ENCODE peak calls at places on chromosomes 7 and 10, in five cellular contexts. One of them, this sample, is unnamed.

GRCh38 chr10:72753760-72754231 is 61.9 kb downstream of the MCU start:
- DNase-seq in stomach: no peak
- DNase-seq in lower lobe of right lung: no peak
- DNase-seq in progenitor cell of endocrine pancreas: no peak
- DNase-seq in fibroblast of pulmonary artery: no peak
- DNase-seq in this sample: no peak

GRCh38 chr7:27697861-27698430 is 35.3 kb upstream of the HIBADH start:
- DNase-seq in stomach: peak; percentile 59
- DNase-seq in lower lobe of right lung: peak; percentile 72
- DNase-seq in progenitor cell of endocrine pancreas: no peak
- DNase-seq in fibroblast of pulmonary artery: no peak
- DNase-seq in this sample: no peak

GRCh38 chr10:44281662-44282061 is 103.2 kb downstream of the CXCL12 start:
- DNase-seq in stomach: no peak
- DNase-seq in lower lobe of right lung: no peak
- DNase-seq in progenitor cell of endocrine pancreas: no peak
- DNase-seq in fibroblast of pulmonary artery: no peak
- DNase-seq in this sample: no peak

GRCh38 chr7:158060216-158060615 is 527.4 kb downstream of the PTPRN2 start:
- DNase-seq in stomach: no peak
- DNase-seq in lower lobe of right lung: no peak
- DNase-seq in progenitor cell of endocrine pancreas: no peak
- DNase-seq in fibroblast of pulmonary artery: no peak
- DNase-seq in this sample: no peak

GRCh38 chr10:91880310-91880709 is 29.0 kb downstream of the FGFBP3 start:
- DNase-seq in stomach: no peak
- DNase-seq in lower lobe of right lung: no peak
- DNase-seq in progenitor cell of endocrine pancreas: no peak
- DNase-seq in fibroblast of pulmonary artery: no peak
- DNase-seq in this sample: peak; percentile 69

GRCh38 chr7:137804819-137805218 is 42.0 kb downstream of the DGKI start:
- DNase-seq in stomach: no peak
- DNase-seq in lower lobe of right lung: no peak
- DNase-seq in progenitor cell of endocrine pancreas: no peak
- DNase-seq in fibroblast of pulmonary artery: no peak
- DNase-seq in this sample: no peak

GRCh38 chr7:32179567-32179966 is 109.4 kb upstream of the PDE1C start:
- DNase-seq in stomach: no peak
- DNase-seq in lower lobe of right lung: no peak
- DNase-seq in progenitor cell of endocrine pancreas: no peak
- DNase-seq in fibroblast of pulmonary artery: peak; percentile 20
- DNase-seq in this sample: no peak

GRCh38 chr10:76491216-76491615 is 1059.8 kb downstream of the LRMDA start:
- DNase-seq in stomach: no peak
- DNase-seq in lower lobe of right lung: no peak
- DNase-seq in progenitor cell of endocrine pancreas: no peak
- DNase-seq in fibroblast of pulmonary artery: peak; percentile 71
- DNase-seq in this sample: no peak

GRCh38 chr7:34747176-34747781 is 89.3 kb downstream of the NPSR1 start:
- DNase-seq in stomach: no peak
- DNase-seq in lower lobe of right lung: no peak
- DNase-seq in progenitor cell of endocrine pancreas: no peak
- DNase-seq in fibroblast of pulmonary artery: no peak
- DNase-seq in this sample: no peak

GRCh38 chr7:80916770-80917681 is 1.8 kb downstream of the SEMA3C start:
- DNase-seq in stomach: no peak
- DNase-seq in lower lobe of right lung: no peak
- DNase-seq in progenitor cell of endocrine pancreas: no peak
- DNase-seq in fibroblast of pulmonary artery: peak; percentile 72
- DNase-seq in this sample: no peak

GRCh38 chr10:65570143-65571010 is 1355.5 kb upstream of the LRRTM3 start:
- DNase-seq in stomach: peak; percentile 29
- DNase-seq in lower lobe of right lung: peak; percentile 53
- DNase-seq in progenitor cell of endocrine pancreas: peak; percentile 51
- DNase-seq in fibroblast of pulmonary artery: peak; percentile 51
- DNase-seq in this sample: no peak

GRCh38 chr7:41890631-41891265 is 187.9 kb upstream of the INHBA start:
- DNase-seq in stomach: no peak
- DNase-seq in lower lobe of right lung: no peak
- DNase-seq in progenitor cell of endocrine pancreas: no peak
- DNase-seq in fibroblast of pulmonary artery: no peak
- DNase-seq in this sample: no peak

GRCh38 chr10:52391927-52392602 is 78.0 kb downstream of the DKK1 start:
- DNase-seq in stomach: no peak
- DNase-seq in lower lobe of right lung: no peak
- DNase-seq in progenitor cell of endocrine pancreas: no peak
- DNase-seq in fibroblast of pulmonary artery: no peak
- DNase-seq in this sample: no peak

GRCh38 chr7:36896418-36896817 is 172.1 kb upstream of the AOAH start:
- DNase-seq in stomach: no peak
- DNase-seq in lower lobe of right lung: no peak
- DNase-seq in progenitor cell of endocrine pancreas: no peak
- DNase-seq in fibroblast of pulmonary artery: no peak
- DNase-seq in this sample: no peak

GRCh38 chr10:2246747-2247146 is 509.4 kb upstream of the ADARB2 start:
- DNase-seq in stomach: no peak
- DNase-seq in lower lobe of right lung: no peak
- DNase-seq in progenitor cell of endocrine pancreas: no peak
- DNase-seq in fibroblast of pulmonary artery: no peak
- DNase-seq in this sample: no peak

GRCh38 chr10:88270871-88271713 is 312.0 kb downstream of the RNLS start:
- DNase-seq in stomach: no peak
- DNase-seq in lower lobe of right lung: no peak
- DNase-seq in progenitor cell of endocrine pancreas: no peak
- DNase-seq in fibroblast of pulmonary artery: peak; percentile 45
- DNase-seq in this sample: no peak

GRCh38 chr10:100825946-100826660 is 80.7 kb downstream of the PAX2 start:
- DNase-seq in stomach: no peak
- DNase-seq in lower lobe of right lung: peak; percentile 15
- DNase-seq in progenitor cell of endocrine pancreas: no peak
- DNase-seq in fibroblast of pulmonary artery: no peak
- DNase-seq in this sample: no peak

GRCh38 chr10:62853710-62854109 is 37.5 kb upstream of the EGR2 start:
- DNase-seq in stomach: no peak
- DNase-seq in lower lobe of right lung: no peak
- DNase-seq in progenitor cell of endocrine pancreas: no peak
- DNase-seq in fibroblast of pulmonary artery: no peak
- DNase-seq in this sample: no peak

GRCh38 chr7:34776748-34777358 is 118.8 kb downstream of the NPSR1 start:
- DNase-seq in stomach: no peak
- DNase-seq in lower lobe of right lung: no peak
- DNase-seq in progenitor cell of endocrine pancreas: no peak
- DNase-seq in fibroblast of pulmonary artery: no peak
- DNase-seq in this sample: no peak

GRCh38 chr7:124420367-124420766 is 345.2 kb downstream of the GPR37 start:
- DNase-seq in stomach: no peak
- DNase-seq in lower lobe of right lung: no peak
- DNase-seq in progenitor cell of endocrine pancreas: no peak
- DNase-seq in fibroblast of pulmonary artery: no peak
- DNase-seq in this sample: no peak

GRCh38 chr7:1890289-1891235 is 220.5 kb downstream of the ELFN1 start:
- DNase-seq in stomach: no peak
- DNase-seq in lower lobe of right lung: no peak
- DNase-seq in progenitor cell of endocrine pancreas: no peak
- DNase-seq in fibroblast of pulmonary artery: no peak
- DNase-seq in this sample: no peak

GRCh38 chr10:110141747-110142625 is 65.4 kb upstream of the MXI1 start:
- DNase-seq in stomach: peak; percentile 84
- DNase-seq in lower lobe of right lung: peak; percentile 63
- DNase-seq in progenitor cell of endocrine pancreas: no peak
- DNase-seq in fibroblast of pulmonary artery: peak; percentile 55
- DNase-seq in this sample: no peak

GRCh38 chr7:16697507-16698199 is 51.7 kb downstream of the BZW2 start:
- DNase-seq in stomach: no peak
- DNase-seq in lower lobe of right lung: no peak
- DNase-seq in progenitor cell of endocrine pancreas: no peak
- DNase-seq in fibroblast of pulmonary artery: peak; percentile 72
- DNase-seq in this sample: no peak

GRCh38 chr10:4242561-4243035 is 457.6 kb upstream of the KLF6 start:
- DNase-seq in stomach: no peak
- DNase-seq in lower lobe of right lung: no peak
- DNase-seq in progenitor cell of endocrine pancreas: no peak
- DNase-seq in fibroblast of pulmonary artery: peak; percentile 84
- DNase-seq in this sample: no peak

GRCh38 chr10:128839134-128839533 is 627.9 kb upstream of the MGMT start:
- DNase-seq in stomach: no peak
- DNase-seq in lower lobe of right lung: no peak
- DNase-seq in progenitor cell of endocrine pancreas: no peak
- DNase-seq in fibroblast of pulmonary artery: no peak
- DNase-seq in this sample: peak; percentile 67

GRCh38 chr7:87628780-87629569 is 777 bp downstream of the RUNDC3B start:
- DNase-seq in stomach: peak; percentile 27
- DNase-seq in lower lobe of right lung: peak; percentile 51
- DNase-seq in progenitor cell of endocrine pancreas: peak; percentile 17
- DNase-seq in fibroblast of pulmonary artery: peak; percentile 2
- DNase-seq in this sample: no peak

GRCh38 chr7:86963599-86964230 is 95.7 kb downstream of the ELAPOR2 start:
- DNase-seq in stomach: no peak
- DNase-seq in lower lobe of right lung: no peak
- DNase-seq in progenitor cell of endocrine pancreas: no peak
- DNase-seq in fibroblast of pulmonary artery: no peak
- DNase-seq in this sample: no peak

GRCh38 chr10:17650416-17650815 is 6.5 kb downstream of the STAM start:
- DNase-seq in stomach: no peak
- DNase-seq in lower lobe of right lung: no peak
- DNase-seq in progenitor cell of endocrine pancreas: no peak
- DNase-seq in fibroblast of pulmonary artery: no peak
- DNase-seq in this sample: no peak

GRCh38 chr7:98930464-98930863 is 52.1 kb downstream of the TRRAP start:
- DNase-seq in stomach: no peak
- DNase-seq in lower lobe of right lung: no peak
- DNase-seq in progenitor cell of endocrine pancreas: no peak
- DNase-seq in fibroblast of pulmonary artery: no peak
- DNase-seq in this sample: no peak

GRCh38 chr10:132479603-132480221 is 57.9 kb upstream of the INPP5A start:
- DNase-seq in stomach: no peak
- DNase-seq in lower lobe of right lung: peak; percentile 23
- DNase-seq in progenitor cell of endocrine pancreas: no peak
- DNase-seq in fibroblast of pulmonary artery: no peak
- DNase-seq in this sample: no peak

GRCh38 chr7:49279886-49280285 is 355.5 kb downstream of the CDC14C start:
- DNase-seq in stomach: no peak
- DNase-seq in lower lobe of right lung: no peak
- DNase-seq in progenitor cell of endocrine pancreas: no peak
- DNase-seq in fibroblast of pulmonary artery: no peak
- DNase-seq in this sample: no peak

GRCh38 chr7:131999193-131999592 is 442.8 kb upstream of the PODXL start:
- DNase-seq in stomach: no peak
- DNase-seq in lower lobe of right lung: no peak
- DNase-seq in progenitor cell of endocrine pancreas: no peak
- DNase-seq in fibroblast of pulmonary artery: no peak
- DNase-seq in this sample: no peak

GRCh38 chr7:132009778-132010177 is 453.4 kb upstream of the PODXL start:
- DNase-seq in stomach: no peak
- DNase-seq in lower lobe of right lung: no peak
- DNase-seq in progenitor cell of endocrine pancreas: no peak
- DNase-seq in fibroblast of pulmonary artery: peak; percentile 8
- DNase-seq in this sample: no peak

GRCh38 chr7:132001166-132001565 is 444.7 kb upstream of the PODXL start:
- DNase-seq in stomach: no peak
- DNase-seq in lower lobe of right lung: no peak
- DNase-seq in progenitor cell of endocrine pancreas: no peak
- DNase-seq in fibroblast of pulmonary artery: no peak
- DNase-seq in this sample: no peak

GRCh38 chr7:132002343-132002968 is 446.0 kb upstream of the PODXL start:
- DNase-seq in stomach: no peak
- DNase-seq in lower lobe of right lung: no peak
- DNase-seq in progenitor cell of endocrine pancreas: no peak
- DNase-seq in fibroblast of pulmonary artery: no peak
- DNase-seq in this sample: no peak

DNA sequence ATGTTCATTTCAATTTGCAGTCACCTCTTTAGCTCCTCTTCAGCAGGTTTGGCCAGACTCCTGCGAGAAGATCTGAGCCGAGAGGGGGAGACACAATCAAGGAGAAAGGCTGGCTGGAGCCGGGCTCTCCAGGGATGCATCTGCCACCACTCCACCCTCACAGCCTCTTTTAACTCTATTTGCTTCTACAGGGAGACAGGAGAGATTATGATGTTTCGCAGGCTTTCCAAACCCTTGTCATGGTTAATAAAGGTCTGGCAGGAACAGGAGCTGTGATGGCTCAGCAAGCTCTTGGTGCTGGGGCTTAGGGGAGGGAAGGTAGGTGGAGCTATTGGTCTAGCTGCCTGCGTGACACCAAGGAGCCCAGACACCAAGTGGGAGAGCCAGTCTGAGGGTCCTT is 448.1 kb upstream of the PODXL start:
- DNase-seq in stomach: no peak
- DNase-seq in lower lobe of right lung: no peak
- DNase-seq in progenitor cell of endocrine pancreas: no peak
- DNase-seq in fibroblast of pulmonary artery: peak; percentile 18
- DNase-seq in this sample: no peak
- TF ChIP-seq CTCF in stomach: no peak
- TF ChIP-seq CTCF in lower lobe of right lung: no peak
- TF ChIP-seq CTCF in progenitor cell of endocrine pancreas: no peak
- TF ChIP-seq CTCF in fibroblast of pulmonary artery: peak; percentile 31
- TF ChIP-seq CTCF in this sample: no peak

GRCh38 chr10:111137587-111137986 is 60.8 kb downstream of the ADRA2A start:
- DNase-seq in stomach: no peak
- DNase-seq in lower lobe of right lung: no peak
- DNase-seq in progenitor cell of endocrine pancreas: no peak
- DNase-seq in fibroblast of pulmonary artery: no peak
- DNase-seq in this sample: no peak

GRCh38 chr10:111146025-111146640 is 69.3 kb downstream of the ADRA2A start:
- DNase-seq in stomach: no peak
- DNase-seq in lower lobe of right lung: no peak
- DNase-seq in progenitor cell of endocrine pancreas: no peak
- DNase-seq in fibroblast of pulmonary artery: no peak
- DNase-seq in this sample: no peak

GRCh38 chr10:111139567-111139966 is 62.7 kb downstream of the ADRA2A start:
- DNase-seq in stomach: no peak
- DNase-seq in lower lobe of right lung: no peak
- DNase-seq in progenitor cell of endocrine pancreas: no peak
- DNase-seq in fibroblast of pulmonary artery: no peak
- DNase-seq in this sample: no peak

GRCh38 chr10:111137012-111137411 is 60.2 kb downstream of the ADRA2A start:
- DNase-seq in stomach: no peak
- DNase-seq in lower lobe of right lung: no peak
- DNase-seq in progenitor cell of endocrine pancreas: no peak
- DNase-seq in fibroblast of pulmonary artery: no peak
- DNase-seq in this sample: peak; percentile 30

GRCh38 chr10:111142082-111142481 is 65.3 kb downstream of the ADRA2A start:
- DNase-seq in stomach: no peak
- DNase-seq in lower lobe of right lung: no peak
- DNase-seq in progenitor cell of endocrine pancreas: no peak
- DNase-seq in fibroblast of pulmonary artery: no peak
- DNase-seq in this sample: no peak
- TF ChIP-seq CTCF in stomach: no peak
- TF ChIP-seq CTCF in lower lobe of right lung: no peak
- TF ChIP-seq CTCF in progenitor cell of endocrine pancreas: no peak
- TF ChIP-seq CTCF in fibroblast of pulmonary artery: no peak
- TF ChIP-seq CTCF in this sample: no peak

GRCh38 chr10:103666109-103666508 is 172.6 kb downstream of the NEURL1 start:
- DNase-seq in stomach: no peak
- DNase-seq in lower lobe of right lung: no peak
- DNase-seq in progenitor cell of endocrine pancreas: no peak
- DNase-seq in fibroblast of pulmonary artery: peak; percentile 60
- DNase-seq in this sample: no peak
- TF ChIP-seq CTCF in stomach: no peak
- TF ChIP-seq CTCF in lower lobe of right lung: peak; percentile 37
- TF ChIP-seq CTCF in progenitor cell of endocrine pancreas: peak; percentile 39
- TF ChIP-seq CTCF in fibroblast of pulmonary artery: peak; percentile 61
- TF ChIP-seq CTCF in this sample: peak; percentile 47

GRCh38 chr7:76381814-76382213 is 23.0 kb upstream of the YWHAG start:
- DNase-seq in stomach: no peak
- DNase-seq in lower lobe of right lung: no peak
- DNase-seq in progenitor cell of endocrine pancreas: no peak
- DNase-seq in fibroblast of pulmonary artery: no peak
- DNase-seq in this sample: no peak
- TF ChIP-seq CTCF in stomach: no peak
- TF ChIP-seq CTCF in lower lobe of right lung: no peak
- TF ChIP-seq CTCF in progenitor cell of endocrine pancreas: peak; percentile 24
- TF ChIP-seq CTCF in fibroblast of pulmonary artery: peak; percentile 22
- TF ChIP-seq CTCF in this sample: no peak

This sample was measured in osteocyte.